ENCODE peak calls at places on chromosomes 16 and 17, in seven cellular contexts. D is DMS53; J is stimulated activated CD4-positive, alpha-beta T cell treated with anti-CD3 and anti-CD28 coated beads, Interleukin-15, amount 100 ng/mL, for 1 hour; Y is erythroblast; U is HCEC 1CT; T is OCI-M1; Q is activated CD8-positive, alpha-beta memory T cell treated with anti-CD3 and anti-CD28 coated beads, Interleukin-2, amount 50 U/mL, for 48 hours. N is an unnamed sample.

GRCh38 chr17:65559483-65559801 is 2.0 kb downstream of the AXIN2 start:
- DNase-seq in D (no peak), J (no peak), Y (no peak), U (no peak), T (no peak), Q (no peak), N (no peak)

GRCh38 chr16:56608043-56608875 is at the start of gene MT2A:
- DNase-seq in D (peak; percentile 99), J (peak; percentile 86), Y (peak; percentile 97), U (peak; percentile 100), T (peak; percentile 95), Q (peak; percentile 94), N (peak; percentile 98)

GRCh38 chr16:2990891-2991290 is 10.6 kb upstream of the PKMYT1 start:
- DNase-seq in D (peak; percentile 15), J (no peak), Y (no peak), U (no peak), T (no peak), Q (no peak), N (no peak)

GRCh38 chr16:13909872-13910303 is 10.1 kb upstream of the ERCC4 start:
- DNase-seq in D (peak; percentile 5), J (no peak), Y (no peak), U (peak; percentile 68), T (no peak), Q (no peak), N (peak; percentile 81)

GRCh38 chr17:29592850-29593545 is at the start of gene ANKRD13B:
- DNase-seq in D (peak; percentile 68), J (no peak), Y (no peak), U (no peak), T (peak; percentile 35), Q (peak; percentile 79), N (peak; percentile 26)

GRCh38 chr17:74433421-74434121 is 1.7 kb downstream of the GPRC5C start:
- DNase-seq in D (peak; percentile 44), J (no peak), Y (no peak), U (no peak), T (no peak), Q (no peak), N (no peak)

GRCh38 chr17:43402078-43402477 is 3.3 kb downstream of the ARL4D start:
- DNase-seq in D (no peak), J (no peak), Y (no peak), U (no peak), T (no peak), Q (no peak), N (no peak)

GRCh38 chr17:47980516-47980915 is 9.6 kb downstream of the CDK5RAP3 start:
- DNase-seq in D (peak; percentile 84), J (no peak), Y (no peak), U (no peak), T (no peak), Q (no peak), N (no peak)

GRCh38 chr17:13113821-13114525 is 96.1 kb upstream of the ELAC2 start:
- DNase-seq in D (no peak), J (no peak), Y (no peak), U (no peak), T (no peak), Q (no peak), N (no peak)

GRCh38 chr17:12693640-12694039 is 27.9 kb downstream of the MYOCD start:
- DNase-seq in D (no peak), J (no peak), Y (no peak), U (no peak), T (no peak), Q (no peak), N (no peak)

GRCh38 chr16:80046848-80047247 is 446.3 kb upstream of the MAF start:
- DNase-seq in D (peak; percentile 35), J (no peak), Y (no peak), U (no peak), T (peak; percentile 29), Q (no peak), N (no peak)

GRCh38 chr17:61338000-61338864 is 61.4 kb upstream of the TBX2 start:
- DNase-seq in D (peak; percentile 36), J (no peak), Y (no peak), U (peak; percentile 94), T (no peak), Q (no peak), N (peak; percentile 93)

GRCh38 chr16:72969146-72969545 is 78.8 kb downstream of the ZFHX3 start:
- DNase-seq in D (no peak), J (no peak), Y (no peak), U (no peak), T (no peak), Q (no peak), N (no peak)

GRCh38 chr16:86222965-86223551 is 287.3 kb upstream of the FOXF1 start:
- DNase-seq in D (no peak), J (no peak), Y (no peak), U (peak; percentile 89), T (no peak), Q (no peak), N (no peak)

GRCh38 chr16:13307861-13308260 is 406.5 kb downstream of the SHISA9 start:
- DNase-seq in D (no peak), J (no peak), Y (no peak), U (no peak), T (no peak), Q (no peak), N (peak; percentile 88)

GRCh38 chr17:50047488-50048126 is 8.3 kb upstream of the ITGA3 start:
- DNase-seq in D (no peak), J (no peak), Y (no peak), U (peak; percentile 73), T (peak; percentile 11), Q (no peak), N (peak; percentile 80)

GRCh38 chr17:9676084-9676483 is 30.8 kb downstream of the USP43 start:
- DNase-seq in D (peak; percentile 19), J (no peak), Y (no peak), U (no peak), T (peak; percentile 1), Q (peak; percentile 23), N (no peak)

GRCh38 chr16:84585886-84586285 is 32.0 kb downstream of the COTL1 start:
- DNase-seq in D (peak; percentile 14), J (no peak), Y (no peak), U (no peak), T (no peak), Q (no peak), N (peak; percentile 23)

GRCh38 chr17:15092261-15092660 is 172.9 kb downstream of the PMP22 start:
- DNase-seq in D (no peak), J (no peak), Y (no peak), U (no peak), T (no peak), Q (no peak), N (no peak)

GRCh38 chr16:54287758-54288591 is 1.4 kb upstream of the IRX3 start:
- DNase-seq in D (no peak), J (no peak), Y (no peak), U (no peak), T (no peak), Q (no peak), N (peak; percentile 30)

GRCh38 chr17:68355093-68355492 is 63.8 kb downstream of the ARSG start:
- DNase-seq in D (no peak), J (no peak), Y (no peak), U (peak; percentile 60), T (no peak), Q (no peak), N (peak; percentile 59)

GRCh38 chr16:14500791-14501190 is 129.3 kb downstream of the PARN start:
- DNase-seq in D (no peak), J (no peak), Y (no peak), U (no peak), T (no peak), Q (no peak), N (peak; percentile 43)

GRCh38 chr17:13491916-13492315 is 109.8 kb downstream of the HS3ST3A1 start:
- DNase-seq in D (no peak), J (no peak), Y (no peak), U (no peak), T (peak; percentile 87), Q (no peak), N (no peak)

GRCh38 chr17:7323731-7324437 is 5.3 kb downstream of the NEURL4 start:
- DNase-seq in D (peak; percentile 58), J (peak; percentile 51), Y (no peak), U (no peak), T (peak; percentile 37), Q (peak; percentile 90), N (no peak)

GRCh38 chr17:35734396-35734795 is 3.0 kb downstream of the RASL10B start:
- DNase-seq in D (no peak), J (no peak), Y (no peak), U (no peak), T (no peak), Q (no peak), N (no peak)

GRCh38 chr17:77417575-77417974 is 276.8 kb downstream of the SEC14L1 start:
- DNase-seq in D (peak; percentile 45), J (no peak), Y (no peak), U (no peak), T (no peak), Q (no peak), N (no peak)

GRCh38 chr16:55572439-55572838 is 6.0 kb downstream of the CAPNS2 start:
- DNase-seq in D (no peak), J (no peak), Y (peak; percentile 5), U (no peak), T (no peak), Q (no peak), N (no peak)